ENCODE peak calls at places on chromosomes 1 and 21, in five cellular contexts. X is right lobe of liver, K is stomach, N is osteoblast, C is cardiac muscle cell. Z is an unnamed sample.
A peak's percentile ranks its signal among the peaks of the same experiment; 100 is the strongest.

GRCh38 chr1:160904783-160905616 is 20.0 kb upstream of the ITLN1 start:
- DNase-seq in X (no peak), K (no peak), N (no peak), C (peak; percentile 32), Z (no peak)

GRCh38 chr1:4178501-4178900 is 278.4 kb upstream of the C1orf174 start:
- DNase-seq in X (no peak), K (no peak), N (no peak), C (no peak), Z (no peak)

GRCh38 chr1:214404154-214404553 is 123.2 kb downstream of the SMYD2 start:
- DNase-seq in X (no peak), K (no peak), N (peak; percentile 72), C (no peak), Z (no peak)

GRCh38 chr1:201841265-201841912 is 12.4 kb downstream of the IPO9 start:
- DNase-seq in X (no peak), K (no peak), N (no peak), C (no peak), Z (no peak)

GRCh38 chr1:159009704-159010361 is at the start of gene IFI16:
- DNase-seq in X (no peak), K (no peak), N (peak; percentile 85), C (no peak), Z (no peak)

GRCh38 chr1:87219626-87220025 is 109.1 kb upstream of the LMO4 start:
- DNase-seq in X (no peak), K (no peak), N (no peak), C (no peak), Z (no peak)

GRCh38 chr1:230820568-230820967 is 47.8 kb downstream of the C1orf198 start:
- DNase-seq in X (no peak), K (no peak), N (no peak), C (no peak), Z (no peak)

GRCh38 chr1:44616991-44617702 is 57.1 kb downstream of the TMEM53 start:
- DNase-seq in X (peak; percentile 60), K (no peak), N (peak; percentile 97), C (peak; percentile 68), Z (no peak)

GRCh38 chr1:110542730-110543129 is 23.8 kb upstream of the KCNA10 start:
- DNase-seq in X (no peak), K (no peak), N (no peak), C (peak; percentile 75), Z (no peak)

GRCh38 chr1:99004270-99005141 is at the start of gene PLPPR5:
- DNase-seq in X (peak; percentile 18), K (no peak), N (peak; percentile 81), C (peak; percentile 58), Z (peak; percentile 65)

GRCh38 chr1:181482521-181483083 is 715 bp upstream of the CACNA1E start:
- DNase-seq in X (peak; percentile 47), K (peak; percentile 41), N (peak; percentile 81), C (peak; percentile 49), Z (no peak)

GRCh38 chr1:22332166-22332717 is 119.4 kb upstream of the ZBTB40 start:
- DNase-seq in X (no peak), K (no peak), N (no peak), C (no peak), Z (no peak)

GRCh38 chr1:102790997-102791396 is 317.3 kb downstream of the COL11A1 start:
- DNase-seq in X (no peak), K (no peak), N (no peak), C (no peak), Z (no peak)

GRCh38 chr1:95086949-95087533 is 14.3 kb upstream of the ALG14 start:
- DNase-seq in X (no peak), K (no peak), N (peak; percentile 92), C (peak; percentile 77), Z (peak; percentile 17)

GRCh38 chr1:188599313-188599712 is 1770.6 kb downstream of the PLA2G4A start:
- DNase-seq in X (no peak), K (no peak), N (no peak), C (no peak), Z (no peak)

GRCh38 chr1:118370861-118371260 is 185.8 kb upstream of the SPAG17 start:
- DNase-seq in X (no peak), K (no peak), N (no peak), C (no peak), Z (no peak)

GRCh38 chr1:204683284-204684205 is 2.0 kb downstream of the LRRN2 start:
- DNase-seq in X (no peak), K (no peak), N (peak; percentile 82), C (no peak), Z (no peak)

GRCh38 chr21:17513214-17514123 is 626 bp downstream of the CXADR start:
- DNase-seq in X (peak; percentile 55), K (peak; percentile 52), N (peak; percentile 48), C (peak; percentile 75), Z (peak; percentile 65)

GRCh38 chr1:207805841-207806421 is 54.1 kb downstream of the CD46 start:
- DNase-seq in X (peak; percentile 67), K (peak; percentile 72), N (peak; percentile 95), C (no peak), Z (peak; percentile 77)

GRCh38 chr1:31798433-31799195 is 17.2 kb downstream of the SPOCD1 start:
- DNase-seq in X (no peak), K (no peak), N (peak; percentile 97), C (no peak), Z (peak; percentile 42)

GRCh38 chr1:210654176-210654786 is 325.6 kb downstream of the HHAT start:
- DNase-seq in X (no peak), K (no peak), N (no peak), C (no peak), Z (no peak)

GRCh38 chr21:40635336-40635735 is 211.6 kb downstream of the DSCAM start:
- DNase-seq in X (no peak), K (no peak), N (no peak), C (no peak), Z (no peak)

GRCh38 chr21:40631201-40631600 is 215.8 kb downstream of the DSCAM start:
- DNase-seq in X (no peak), K (no peak), N (no peak), C (no peak), Z (no peak)

GRCh38 chr21:40634141-40634540 is 212.8 kb downstream of the DSCAM start:
- DNase-seq in X (no peak), K (no peak), N (no peak), C (no peak), Z (no peak)
- H3K9me3 ChIP-seq in X (no peaks in the 10 kb centered on the region), K (no peaks in the 10 kb centered on the region), N (no peaks in the 10 kb centered on the region), C (no peaks in the 10 kb centered on the region), Z (no peaks in the 10 kb centered on the region)

GRCh38 chr1:215523906-215524305 is 43.2 kb upstream of the KCTD3 start:
- DNase-seq in X (no peak), K (no peak), N (no peak), C (peak; percentile 4), Z (no peak)
- H3K4me3 ChIP-seq in X (no peak overlapping the region), K (no peak overlapping the region), N (peak overlapping the region; percentile 14), C (no peak overlapping the region), Z (no peak overlapping the region)

GRCh38 chr1:193275773-193276172 is 89.4 kb upstream of the B3GALT2 start:
- DNase-seq in X (no peak), K (no peak), N (no peak), C (no peak), Z (no peak)
- TF ChIP-seq CTCF in X (no peak), K (no peak), N (no peak), C (no peak), Z (no peak)

DNA sequence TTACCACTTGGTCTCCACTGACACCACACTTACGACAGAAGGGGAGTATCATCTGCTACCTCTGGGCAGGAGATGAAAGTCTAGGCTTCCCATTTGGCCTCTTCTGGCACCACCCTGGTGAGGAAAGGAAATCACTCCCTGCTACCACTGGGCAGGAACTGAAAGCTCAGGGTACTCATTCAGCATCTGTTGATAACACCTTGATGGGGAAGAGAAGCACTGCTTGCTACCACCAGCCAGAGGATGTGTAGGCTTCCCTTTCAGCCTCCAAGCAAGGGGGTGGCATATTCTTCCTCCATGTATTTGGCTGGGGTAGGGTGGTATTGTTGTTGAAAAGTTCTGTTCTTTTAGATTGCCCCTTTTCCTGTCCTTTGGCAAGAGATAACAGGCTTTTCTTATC is 115.0 kb downstream of the ACBD6 start:
- DNase-seq in X (no peak), K (no peak), N (no peak), C (no peak), Z (no peak)
- H3K9me3 ChIP-seq in X (no peaks in the 10 kb centered on the region), K (peaks cover 15% of the 10 kb centered on the region), N (peaks cover 6% of the 10 kb centered on the region), C (no peaks in the 10 kb centered on the region), Z (no peaks in the 10 kb centered on the region)

GRCh38 chr1:67735806-67736627 is 51.0 kb downstream of the GADD45A start:
- DNase-seq in X (peak; percentile 32), K (peak; percentile 72), N (peak; percentile 72), C (no peak), Z (peak; percentile 38)
- H3K4me3 ChIP-seq in X (no peak overlapping the region), K (no peak overlapping the region), N (peak overlapping the region; percentile 40), C (no peak overlapping the region), Z (no peak overlapping the region)

GRCh38 chr1:30723296-30723897 is at the start of gene MATN1:
- DNase-seq in X (no peak), K (no peak), N (peak; percentile 15), C (no peak), Z (no peak)

GRCh38 chr1:30722175-30722537 is 1.2 kb downstream of the MATN1 start:
- DNase-seq in X (no peak), K (peak; percentile 68), N (no peak), C (no peak), Z (peak; percentile 76)

GRCh38 chr1:30720271-30721223 is 2.8 kb downstream of the MATN1 start:
- DNase-seq in X (no peak), K (no peak), N (peak; percentile 58), C (no peak), Z (no peak)

GRCh38 chr1:30719406-30720270 is 3.7 kb downstream of the MATN1 start:
- DNase-seq in X (no peak), K (no peak), N (peak; percentile 36), C (no peak), Z (no peak)

DNA sequence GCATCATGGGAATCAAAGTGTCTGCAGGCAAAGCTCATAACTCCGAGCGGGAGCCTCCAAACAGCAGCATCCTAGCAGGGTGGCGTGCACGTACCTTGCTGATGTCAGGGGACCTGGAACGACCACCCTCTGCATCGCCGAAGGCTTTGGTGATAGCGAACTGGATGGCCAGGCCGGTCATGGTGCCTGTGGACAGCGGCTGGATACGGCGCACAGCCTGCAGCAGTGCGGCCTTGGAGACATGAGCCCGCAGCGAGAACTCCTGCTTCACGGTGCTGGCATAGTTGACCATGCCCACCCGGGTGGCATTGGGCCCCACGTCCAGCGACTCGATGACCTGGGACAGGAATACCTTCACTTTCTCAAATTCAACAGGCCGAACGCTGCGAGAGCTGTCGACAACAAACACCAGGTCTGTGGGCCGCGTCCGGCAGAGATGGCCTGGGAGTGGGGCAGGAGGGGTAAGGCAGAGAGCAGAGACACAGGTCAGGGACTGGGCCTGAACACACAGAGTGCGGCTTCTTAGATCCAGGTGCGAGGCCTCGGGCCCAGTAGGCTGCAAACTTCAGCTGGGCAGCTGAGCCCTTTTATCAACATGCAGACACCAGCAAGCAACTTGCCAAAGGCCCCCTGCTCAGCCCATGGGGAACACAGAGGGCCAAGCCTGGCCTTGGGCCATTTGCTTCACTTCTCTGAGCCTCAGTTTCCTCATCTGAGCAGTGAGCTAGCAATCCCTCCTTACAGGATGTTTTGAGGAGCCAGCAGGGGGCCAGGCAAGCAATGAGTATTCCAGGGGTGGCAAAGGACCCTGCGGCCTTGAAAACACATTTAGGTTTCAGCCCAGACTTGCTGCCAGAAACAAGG is 1.8 kb downstream of the MATN1 start:
- DNase-seq in X (no peak), K (no peak), N (peak; percentile 50), C (no peak), Z (no peak)
- TF ChIP-seq CTCF in X (no peak), K (no peak), N (no peak), C (no peak), Z (no peak)